ENCODE peak calls at places on chromosome 1, in seven cellular contexts. G is hepatocyte, D is fibroblast of pulmonary artery, Z is colonic mucosa, B is BJ, X is GM23338, C is HCT116. M is an unnamed sample.

GRCh38 chr1:11078631-11079030 is 18.8 kb upstream of the SRM start:
- DNase-seq in G (no peak), D (no peak), Z (no peak), B (peak; percentile 58), X (no peak), C (no peak), M (peak; percentile 53)

GRCh38 chr1:160789702-160790611 is 6.0 kb upstream of the LY9 start:
- DNase-seq in G (no peak), D (no peak), Z (no peak), B (no peak), X (no peak), C (no peak), M (no peak)

GRCh38 chr1:210294991-210295773 is 33.5 kb upstream of the HHAT start:
- DNase-seq in G (peak; percentile 74), D (peak; percentile 30), Z (no peak), B (peak; percentile 59), X (peak; percentile 57), C (no peak), M (no peak)

GRCh38 chr1:118074101-118074500 is 110.9 kb downstream of the SPAG17 start:
- DNase-seq in G (no peak), D (no peak), Z (no peak), B (peak; percentile 10), X (peak; percentile 5), C (no peak), M (no peak)

GRCh38 chr1:243475966-243476365 is 220.1 kb downstream of the SDCCAG8 start:
- DNase-seq in G (no peak), D (peak; percentile 54), Z (no peak), B (no peak), X (peak; percentile 87), C (no peak), M (no peak)

GRCh38 chr1:34778381-34778780 is 2.6 kb upstream of the GJB3 start:
- DNase-seq in G (no peak), D (no peak), Z (no peak), B (no peak), X (no peak), C (no peak), M (no peak)

GRCh38 chr1:109637446-109637845 is 17.8 kb downstream of the AMPD2 start:
- DNase-seq in G (no peak), D (no peak), Z (no peak), B (no peak), X (no peak), C (no peak), M (no peak)

GRCh38 chr1:179090923-179091322 is 9.1 kb downstream of the TOR3A start:
- DNase-seq in G (no peak), D (no peak), Z (no peak), B (no peak), X (no peak), C (no peak), M (no peak)

GRCh38 chr1:91844862-91845528 is 41.0 kb downstream of the TGFBR3 start:
- DNase-seq in G (peak; percentile 69), D (peak; percentile 98), Z (no peak), B (peak; percentile 99), X (no peak), C (no peak), M (peak; percentile 95)

GRCh38 chr1:186749820-186750219 is 69.6 kb upstream of the PTGS2 start:
- DNase-seq in G (no peak), D (no peak), Z (no peak), B (no peak), X (no peak), C (no peak), M (no peak)

GRCh38 chr1:23895082-23895481 is 18.1 kb downstream of the CNR2 start:
- DNase-seq in G (no peak), D (no peak), Z (no peak), B (no peak), X (no peak), C (no peak), M (no peak)

GRCh38 chr1:156928043-156928602 is 7.7 kb downstream of the LRRC71 start:
- DNase-seq in G (no peak), D (no peak), Z (no peak), B (no peak), X (no peak), C (no peak), M (no peak)

GRCh38 chr1:156929596-156930238 is 9.3 kb downstream of the LRRC71 start:
- DNase-seq in G (no peak), D (no peak), Z (no peak), B (no peak), X (no peak), C (no peak), M (no peak)

GRCh38 chr1:156925154-156926010 is 5.0 kb downstream of the LRRC71 start:
- DNase-seq in G (no peak), D (no peak), Z (no peak), B (no peak), X (no peak), C (no peak), M (no peak)

GRCh38 chr1:156926175-156926574 is 5.7 kb downstream of the LRRC71 start:
- DNase-seq in G (peak; percentile 40), D (peak; percentile 43), Z (peak; percentile 72), B (peak; percentile 35), X (no peak), C (peak; percentile 86), M (no peak)

DNA sequence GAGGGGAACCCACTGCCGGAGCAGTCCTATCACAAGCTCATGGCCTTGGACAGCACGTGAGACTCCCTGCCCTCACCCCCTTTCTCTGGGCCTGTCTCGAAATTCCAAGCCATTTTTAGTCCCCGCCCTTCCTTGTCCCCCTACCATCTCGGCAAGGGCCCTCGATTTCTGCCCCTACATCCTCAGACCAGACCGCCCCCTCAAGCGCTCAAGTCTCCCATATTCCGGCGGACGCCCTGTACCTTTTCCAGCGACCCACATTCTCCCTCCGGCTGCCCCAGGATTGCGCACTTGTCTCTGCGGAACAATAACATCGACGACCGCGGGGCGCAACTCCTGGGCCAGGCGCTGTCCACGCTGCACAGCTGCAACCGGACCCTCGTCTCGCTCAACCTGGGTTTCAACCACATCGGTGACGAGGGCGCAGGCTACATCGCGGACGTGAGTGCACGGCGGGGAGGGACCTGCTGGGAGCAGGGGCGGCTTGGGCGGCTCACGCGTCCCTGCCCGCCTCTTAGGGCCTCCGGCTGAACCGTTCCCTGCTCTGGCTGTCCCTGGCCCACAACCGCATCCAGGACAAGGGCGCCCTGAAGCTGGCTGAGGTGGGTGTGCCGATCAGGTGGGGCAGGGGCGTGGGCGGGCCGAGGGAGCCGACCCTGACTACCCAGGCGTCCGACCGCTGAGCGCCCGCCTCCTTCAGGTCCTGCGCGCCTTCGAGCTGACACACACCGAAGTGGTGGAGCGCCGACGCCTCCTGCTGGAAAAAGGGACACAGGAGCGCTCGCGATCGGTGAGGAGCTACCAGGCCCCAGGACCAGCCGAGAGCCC is 7.0 kb downstream of the LRRC71 start:
- DNase-seq in G (peak; percentile 88), D (peak; percentile 74), Z (peak; percentile 76), B (no peak), X (peak; percentile 97), C (peak; percentile 66), M (no peak)
- TF ChIP-seq CTCF in G (peak; percentile 76), D (peak; percentile 62), Z (peak; percentile 57), B (peak; percentile 89), X (peak; percentile 62), C (peak; percentile 81), M (peak; percentile 94)

DNA sequence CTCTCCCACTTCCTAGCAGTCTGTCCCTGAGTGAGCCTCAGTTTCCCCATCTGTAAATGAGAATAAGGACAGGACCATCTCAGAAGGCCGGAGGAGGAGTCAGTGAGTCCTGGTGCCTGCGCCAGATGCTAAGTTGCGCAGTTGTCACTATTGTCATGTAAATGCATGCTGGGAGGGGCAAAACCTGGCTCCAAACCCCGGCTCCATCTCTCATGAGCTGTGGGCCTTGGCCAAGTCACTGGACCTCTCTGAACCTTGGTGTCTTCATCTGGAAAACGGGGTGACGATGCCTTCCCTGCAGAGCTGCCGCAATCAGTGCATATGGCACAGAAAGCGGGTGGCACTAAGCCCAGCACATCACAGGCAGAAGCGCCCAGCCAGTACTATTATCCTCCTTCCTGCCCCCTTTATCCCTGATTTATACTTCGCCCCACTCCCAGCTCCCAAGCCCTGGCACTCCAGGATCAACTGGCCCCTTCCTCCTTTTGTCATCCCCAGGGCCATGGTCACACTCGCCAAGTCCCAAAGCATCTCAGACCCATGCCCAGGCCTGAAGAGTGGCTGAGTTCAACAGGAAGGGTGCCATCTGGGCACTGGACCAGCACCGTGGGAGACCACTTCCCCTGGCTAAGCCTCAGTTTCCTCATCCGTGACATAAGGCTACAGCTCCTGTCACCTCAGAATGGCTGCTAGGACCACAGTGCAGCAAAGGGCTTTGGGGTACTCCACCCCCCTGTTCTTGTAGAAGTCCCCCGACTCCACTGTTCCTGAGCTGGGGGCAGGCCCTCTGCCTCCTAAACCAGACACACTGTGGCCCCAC is 4.3 kb upstream of the PLEKHG5 start:
- DNase-seq in G (no peak), D (no peak), Z (no peak), B (no peak), X (peak; percentile 78), C (no peak), M (no peak)
- H3K4me3 ChIP-seq in G (no peak overlapping the region), D (peak overlapping the region; percentile 67), Z (no peak overlapping the region), B (peak overlapping the region; percentile 53), X (peak overlapping the region; percentile 85), C (peak overlapping the region; percentile 56), M (peak overlapping the region; percentile 62)

DNA sequence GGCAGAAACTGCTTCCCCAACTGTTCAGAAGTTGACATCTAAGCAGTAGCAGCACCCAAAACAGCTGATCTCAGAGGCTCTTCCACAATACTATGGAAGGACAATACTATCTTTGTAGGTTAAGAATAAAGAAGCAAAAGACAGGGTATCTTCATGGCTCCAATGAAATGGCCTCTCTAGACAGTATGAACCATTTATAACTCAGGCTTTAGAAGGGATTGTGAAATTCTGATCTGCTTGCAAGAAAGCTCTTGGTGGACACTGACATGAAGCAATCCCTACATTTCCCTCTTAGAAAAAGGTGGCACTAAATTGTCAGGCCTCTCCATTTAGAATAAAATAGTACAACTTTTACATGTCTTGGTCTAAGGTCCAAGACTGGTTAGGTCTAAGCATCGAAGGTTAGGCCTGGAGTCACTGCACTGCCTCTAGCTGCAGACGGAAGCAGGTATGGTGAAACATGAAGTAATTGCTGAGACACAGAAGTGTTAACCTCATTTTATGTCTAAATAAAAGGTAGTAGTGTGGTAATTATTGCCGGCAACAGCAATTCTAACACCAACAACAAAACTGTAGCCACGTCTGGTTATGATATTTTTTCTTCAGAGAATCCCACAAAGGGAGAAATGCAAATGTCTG is 50.6 kb upstream of the HP1BP3 start:
- DNase-seq in G (no peak), D (peak; percentile 16), Z (no peak), B (no peak), X (no peak), C (no peak), M (no peak)
- TF ChIP-seq CTCF in G (no peak), D (no peak), Z (no peak), B (no peak), X (no peak), C (no peak), M (no peak)

DNA sequence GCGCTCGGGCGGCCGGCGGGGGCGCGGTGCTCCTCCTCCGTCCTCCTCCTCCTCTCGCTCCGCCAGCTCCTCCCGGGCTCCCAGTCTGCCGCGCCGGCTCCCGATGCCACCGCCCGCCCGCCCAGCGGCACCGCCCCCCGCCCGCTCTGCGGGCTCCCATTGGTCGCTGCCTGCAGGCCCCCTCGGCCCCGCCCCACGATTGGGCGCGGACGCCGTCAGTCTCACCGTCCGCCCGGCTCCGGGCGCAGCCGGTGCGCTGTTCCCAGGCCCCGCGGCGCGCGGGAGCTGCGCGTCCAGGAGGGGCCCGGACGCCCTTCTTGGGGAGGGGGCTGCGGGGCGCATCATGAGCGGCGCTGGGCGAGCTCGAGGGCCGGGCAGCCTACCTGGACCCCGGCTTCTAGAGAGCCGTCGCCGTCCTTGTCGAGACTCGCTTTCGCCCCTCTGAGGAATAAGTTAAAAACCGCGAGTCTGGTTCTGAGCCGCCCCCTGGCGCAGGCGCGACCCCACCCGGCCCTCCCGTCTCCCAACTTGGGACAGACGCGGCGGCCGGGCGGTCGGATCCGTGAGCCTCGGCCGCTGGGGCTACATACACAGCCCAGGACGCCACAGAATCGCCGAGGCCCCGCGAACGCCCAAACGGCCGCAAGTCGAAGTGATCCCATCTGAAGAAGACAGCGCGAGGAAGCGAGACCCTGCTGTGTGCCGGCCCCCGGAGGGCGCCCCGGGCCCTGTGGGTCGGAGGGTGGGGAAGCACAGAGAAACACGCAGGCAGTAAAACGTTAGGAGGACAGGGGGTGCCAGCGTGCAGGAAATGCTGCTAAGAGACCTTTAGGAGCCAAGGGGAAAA is at the start of gene SIPA1L2:
- DNase-seq in G (peak; percentile 98), D (peak; percentile 90), Z (peak; percentile 95), B (no peak), X (peak; percentile 91), C (peak; percentile 66), M (peak; percentile 23)
- H3K4me3 ChIP-seq in G (peak within 1 kb of the TSS; percentile 89), D (peak within 1 kb of the TSS; percentile 62), Z (peak within 1 kb of the TSS; percentile 86), B (peak within 1 kb of the TSS; percentile 64), X (peak within 1 kb of the TSS; percentile 63), C (peak within 1 kb of the TSS; percentile 52), M (peak within 1 kb of the TSS; percentile 67)